ENCODE peak calls at places on chromosomes 5 and 9, in six cellular contexts. Y is psoas muscle; M is cardiac fibroblast; U is AG09309; V is CD8-positive, alpha-beta T cell; S is left ventricle myocardium inferior. W is an unnamed sample.

GRCh38 chr5:157977957-157978505 is 119.1 kb upstream of the CLINT1 start:
- DNase-seq in Y (no peak), M (no peak), U (no peak), V (no peak), S (peak; percentile 24), W (no peak)

GRCh38 chr5:148843510-148844318 is 17.3 kb downstream of the ADRB2 start:
- DNase-seq in Y (no peak), M (peak; percentile 19), U (no peak), V (no peak), S (no peak), W (peak; percentile 29)

GRCh38 chr5:163453705-163454104 is 6.2 kb downstream of the NUDCD2 start:
- DNase-seq in Y (no peak), M (peak; percentile 57), U (no peak), V (no peak), S (no peak), W (peak; percentile 51)

GRCh38 chr5:107861565-107861964 is 190.8 kb upstream of the EFNA5 start:
- DNase-seq in Y (no peak), M (no peak), U (no peak), V (no peak), S (no peak), W (no peak)

GRCh38 chr9:107944387-107944786 is 454.8 kb upstream of the KLF4 start:
- DNase-seq in Y (no peak), M (no peak), U (no peak), V (no peak), S (no peak), W (no peak)

GRCh38 chr9:130421802-130422276 is 22.9 kb upstream of the ASS1 start:
- DNase-seq in Y (no peak), M (peak; percentile 42), U (peak; percentile 45), V (no peak), S (no peak), W (peak; percentile 69)

GRCh38 chr9:21800931-21801682 is 1.3 kb upstream of the MTAP start:
- DNase-seq in Y (no peak), M (no peak), U (no peak), V (no peak), S (no peak), W (no peak)

GRCh38 chr9:130835441-130836298 is 616 bp downstream of the ABL1 start:
- DNase-seq in Y (peak; percentile 48), M (peak; percentile 53), U (no peak), V (peak; percentile 26), S (peak; percentile 53), W (peak; percentile 39)

GRCh38 chr9:94928696-94929372 is 202.3 kb downstream of the AOPEP start:
- DNase-seq in Y (no peak), M (no peak), U (no peak), V (no peak), S (no peak), W (no peak)

GRCh38 chr9:130765135-130766030 is 69.7 kb upstream of the ABL1 start:
- DNase-seq in Y (no peak), M (peak; percentile 83), U (no peak), V (no peak), S (no peak), W (peak; percentile 28)

GRCh38 chr9:95514402-95514801 is 2.4 kb downstream of the PTCH1 start:
- DNase-seq in Y (no peak), M (no peak), U (no peak), V (no peak), S (no peak), W (no peak)

GRCh38 chr9:6584881-6585597 is 60.5 kb downstream of the GLDC start:
- DNase-seq in Y (no peak), M (peak; percentile 64), U (peak; percentile 3), V (no peak), S (no peak), W (peak; percentile 44)

GRCh38 chr9:21970001-21970799 is 24.0 kb downstream of the CDKN2A start:
- DNase-seq in Y (no peak), M (no peak), U (no peak), V (no peak), S (no peak), W (no peak)

GRCh38 chr9:4855861-4856260 is 63.1 kb downstream of the RCL1 start:
- DNase-seq in Y (peak; percentile 21), M (peak; percentile 34), U (no peak), V (no peak), S (no peak), W (peak; percentile 67)

GRCh38 chr9:125246261-125246667 is 5.1 kb upstream of the HSPA5 start:
- DNase-seq in Y (no peak), M (no peak), U (no peak), V (no peak), S (no peak), W (no peak)

GRCh38 chr5:60229786-60230185 is 336.3 kb upstream of the PDE4D start:
- DNase-seq in Y (no peak), M (no peak), U (no peak), V (no peak), S (no peak), W (no peak)

GRCh38 chr5:116068028-116068632 is 16.7 kb upstream of the COMMD10 start:
- DNase-seq in Y (no peak), M (peak; percentile 82), U (no peak), V (peak; percentile 24), S (no peak), W (peak; percentile 60)

GRCh38 chr5:137688248-137688840 is 47.5 kb downstream of the KLHL3 start:
- DNase-seq in Y (no peak), M (peak; percentile 5), U (no peak), V (no peak), S (no peak), W (peak; percentile 49)

GRCh38 chr9:37958154-37958553 is 54.2 kb upstream of the SLC25A51 start:
- DNase-seq in Y (no peak), M (no peak), U (no peak), V (no peak), S (no peak), W (no peak)

GRCh38 chr5:111227226-111227782 is 3.1 kb downstream of the CAMK4 start:
- DNase-seq in Y (no peak), M (no peak), U (no peak), V (no peak), S (no peak), W (no peak)

GRCh38 chr9:35718726-35719511 is 13.1 kb downstream of the TLN1 start:
- DNase-seq in Y (no peak), M (no peak), U (no peak), V (no peak), S (no peak), W (no peak)

GRCh38 chr5:163261647-163262269 is 175.6 kb upstream of the CCNG1 start:
- DNase-seq in Y (no peak), M (no peak), U (no peak), V (no peak), S (no peak), W (no peak)

GRCh38 chr5:472076-472655 is 29.2 kb downstream of the EXOC3 start:
- DNase-seq in Y (peak; percentile 38), M (peak; percentile 14), U (no peak), V (no peak), S (peak; percentile 28), W (no peak)

GRCh38 chr5:122434120-122434519 is 122.1 kb downstream of the SNCAIP start:
- DNase-seq in Y (no peak), M (no peak), U (no peak), V (no peak), S (no peak), W (no peak)

GRCh38 chr9:137437691-137438590 is 3.2 kb downstream of the ENTPD8 start:
- DNase-seq in Y (peak; percentile 9), M (no peak), U (no peak), V (no peak), S (no peak), W (no peak)

GRCh38 chr5:62042007-62042406 is 264.0 kb upstream of the KIF2A start:
- DNase-seq in Y (no peak), M (no peak), U (no peak), V (no peak), S (no peak), W (no peak)

GRCh38 chr5:142600092-142600491 is 85.8 kb downstream of the FGF1 start:
- DNase-seq in Y (no peak), M (no peak), U (no peak), V (no peak), S (no peak), W (no peak)

GRCh38 chr9:118529210-118529609 is 825.0 kb downstream of the TLR4 start:
- DNase-seq in Y (no peak), M (peak; percentile 58), U (no peak), V (no peak), S (no peak), W (peak; percentile 47)

GRCh38 chr9:134217431-134218210 is 53.3 kb upstream of the RNU6ATAC start:
- DNase-seq in Y (peak; percentile 15), M (no peak), U (no peak), V (no peak), S (peak; percentile 13), W (no peak)

GRCh38 chr5:17819786-17820185 is 185.5 kb downstream of the TAF11L14 start:
- DNase-seq in Y (no peak), M (no peak), U (no peak), V (no peak), S (no peak), W (no peak)

GRCh38 chr5:89480406-89481007 is 597.5 kb upstream of the MEF2C start:
- DNase-seq in Y (no peak), M (peak; percentile 19), U (no peak), V (no peak), S (no peak), W (no peak)

GRCh38 chr5:56840597-56840996 is 25.2 kb downstream of the MAP3K1 start:
- DNase-seq in Y (no peak), M (no peak), U (no peak), V (no peak), S (no peak), W (no peak)

GRCh38 chr5:72109625-72110024 is 2.4 kb downstream of the MAP1B start:
- DNase-seq in Y (no peak), M (peak; percentile 55), U (no peak), V (no peak), S (no peak), W (no peak)
- TF ChIP-seq CTCF in Y (no peak), M (peak; percentile 10), U (no peak), V (no peak), S (no peak), W (peak; percentile 30)

GRCh38 chr9:75111019-75111622 is 22.8 kb downstream of the OSTF1 start:
- DNase-seq in Y (no peak), M (no peak), U (no peak), V (no peak), S (no peak), W (no peak)
- H3K4me3 ChIP-seq in Y (no peak overlapping the region), M (no peak overlapping the region), U (no peak overlapping the region), V (no peak overlapping the region), S (no peak overlapping the region), W (no peak overlapping the region)

DNA sequence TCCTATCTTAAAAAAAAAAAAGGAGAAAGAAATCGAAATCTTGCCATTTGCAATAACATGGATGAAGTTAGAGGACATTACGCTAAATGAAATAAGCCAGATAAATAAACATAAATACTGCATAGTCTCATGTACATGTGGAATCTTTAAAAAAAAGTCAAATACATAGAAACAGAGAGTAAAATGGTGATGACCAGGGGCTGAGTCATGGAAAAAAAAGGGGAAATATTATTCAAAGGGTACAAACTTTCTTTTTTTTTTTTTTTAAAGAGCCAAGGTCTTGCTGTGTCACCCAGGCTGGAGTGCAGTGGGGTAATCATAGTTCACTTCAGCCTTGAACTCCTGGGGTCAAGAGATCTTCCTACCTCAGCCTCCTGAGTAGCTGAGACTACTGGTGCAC is 310.1 kb downstream of the ZNF608 start:
- DNase-seq in Y (no peak), M (peak; percentile 69), U (no peak), V (no peak), S (no peak), W (no peak)
- TF ChIP-seq CTCF in Y (no peak), M (no peak), U (no peak), V (no peak), S (no peak), W (no peak)

DNA sequence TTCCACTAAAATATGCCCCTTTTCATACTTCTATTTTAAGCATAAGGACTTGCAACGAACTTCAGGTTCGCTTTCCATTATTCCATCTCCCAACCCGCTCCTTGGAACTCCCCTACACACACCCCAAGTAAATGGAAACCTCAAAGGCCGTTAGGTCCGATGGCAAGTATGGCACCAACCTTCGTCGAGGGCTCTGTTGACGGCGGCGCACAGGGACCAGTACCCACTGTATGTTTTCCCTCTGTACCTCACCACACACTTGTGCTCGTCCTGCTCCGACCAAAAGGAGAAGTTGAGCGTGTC is 24.1 kb downstream of the HNRNPK start:
- DNase-seq in Y (no peak), M (no peak), U (no peak), V (no peak), S (peak; percentile 46), W (no peak)
- H3K4me3 ChIP-seq in Y (peak overlapping the region; percentile 71), M (peak overlapping the region; percentile 59), U (peak overlapping the region; percentile 75), V (peak overlapping the region; percentile 90), S (peak overlapping the region; percentile 79), W (peak overlapping the region; percentile 75)

W was measured in AG10803.